ENCODE peak calls at places on chromosomes 7 and 10, in five cellular contexts. C, T, Y, O and A are unnamed samples. For H3K36me3, the result is how much of the 10 kb centered on the place peaks cover.

GRCh38 chr7:94512735-94513564 is 3.3 kb downstream of the CASD1 start:
- DNase-seq in C (no peak), O (no peak), T (no peak), Y (peak), A (no peak)

GRCh38 chr10:113283189-113283588 is 269.7 kb upstream of the HABP2 start:
- DNase-seq in T (peak), C (no peak), O (peak), Y (no peak), A (no peak)

GRCh38 chr7:15967121-15967520 is 280.6 kb upstream of the MEOX2 start:
- DNase-seq in O (no peak), Y (no peak), T (no peak), C (no peak), A (no peak)

GRCh38 chr10:102311025-102311420 is 65.7 kb downstream of the GBF1 start:
- DNase-seq in T (no peak), C (peak), O (no peak), Y (no peak), A (peak)

GRCh38 chr10:51348622-51349021 is 274.3 kb downstream of the PRKG1 start:
- DNase-seq in C (no peak), Y (no peak), T (no peak), O (no peak), A (no peak)

GRCh38 chr7:2567663-2568238 is 9.0 kb downstream of the IQCE start:
- DNase-seq in T (peak), Y (peak), O (no peak), C (peak), A (no peak)

GRCh38 chr7:70498232-70498631 is 633.7 kb upstream of the GALNT17 start:
- DNase-seq in C (no peak), T (no peak), O (no peak), Y (no peak), A (no peak)

GRCh38 chr7:47350425-47350824 is 231.5 kb downstream of the TNS3 start:
- DNase-seq in T (no peak), O (no peak), C (no peak), Y (no peak), A (no peak)

GRCh38 chr10:113336549-113337130 is 216.2 kb upstream of the HABP2 start:
- DNase-seq in T (no peak), O (no peak), C (no peak), Y (no peak), A (no peak)

GRCh38 chr7:72308986-72309385 is 103.2 kb downstream of the CALN1 start:
- DNase-seq in O (no peak), T (no peak), C (no peak), Y (no peak), A (no peak)

GRCh38 chr7:157542669-157543021 is 205.8 kb downstream of the DNAJB6 start:
- DNase-seq in C (no peak), O (no peak), T (no peak), Y (no peak), A (no peak)

GRCh38 chr7:112484671-112485097 is 3.9 kb downstream of the LSMEM1 start:
- DNase-seq in O (no peak), C (peak), T (no peak), Y (no peak), A (peak)

GRCh38 chr7:100220833-100221718 is 1.3 kb downstream of the PVRIG start:
- DNase-seq in O (no peak), Y (no peak), C (no peak), T (no peak), A (no peak)

GRCh38 chr7:47672966-47673365 is 91.1 kb upstream of the TNS3 start:
- DNase-seq in C (no peak), Y (peak), O (no peak), T (no peak), A (no peak)

GRCh38 chr10:46327685-46328084 is 40.9 kb downstream of the ANTXRL start:
- DNase-seq in T (no peak), O (no peak), C (no peak), Y (no peak), A (no peak)

GRCh38 chr10:51035344-51035743 is 38.9 kb upstream of the PRKG1 start:
- DNase-seq in C (no peak), T (peak), Y (no peak), O (no peak), A (no peak)

GRCh38 chr7:5041047-5041446 is 4.6 kb upstream of the RBAK start:
- DNase-seq in O (no peak), T (peak), Y (no peak), C (no peak), A (no peak)

GRCh38 chr7:117659453-117660086 is 179.7 kb downstream of the CFTR start:
- DNase-seq in Y (no peak), T (no peak), C (peak), O (no peak), A (no peak)

GRCh38 chr10:127046975-127047877 is 142.0 kb downstream of the DOCK1 start:
- DNase-seq in O (no peak), C (peak), Y (no peak), T (no peak), A (no peak)

GRCh38 chr7:219581-220150 is 27.3 kb downstream of the FAM20C start:
- DNase-seq in C (no peak), T (no peak), O (no peak), Y (no peak), A (no peak)

GRCh38 chr7:66082083-66082482 is 6.5 kb downstream of the ASL start:
- DNase-seq in C (no peak), T (no peak), Y (no peak), O (no peak), A (no peak)

GRCh38 chr10:86361134-86362128 is 5.2 kb downstream of the GRID1 start:
- DNase-seq in O (no peak), Y (no peak), C (no peak), T (no peak), A (no peak)

GRCh38 chr7:76185187-76185915 is 16.3 kb upstream of the SRRM3 start:
- DNase-seq in T (peak), C (no peak), Y (peak), O (no peak), A (no peak)

GRCh38 chr10:116948530-116948870 is 56.5 kb downstream of the SHTN1 start:
- DNase-seq in O (no peak), T (no peak), C (no peak), Y (no peak), A (no peak)

GRCh38 chr10:8040651-8041050 is 13.8 kb upstream of the GATA3 start:
- DNase-seq in C (no peak), O (no peak), T (no peak), Y (no peak), A (no peak)

GRCh38 chr7:14144538-14144937 is 155.1 kb upstream of the ETV1 start:
- DNase-seq in T (no peak), C (no peak), O (no peak), Y (no peak), A (no peak)

GRCh38 chr7:139651308-139651707 is 126.5 kb downstream of the HIPK2 start:
- DNase-seq in Y (no peak), O (no peak), C (peak), T (no peak), A (peak)

GRCh38 chr7:29622335-29623265 is 59.0 kb downstream of the PRR15 start:
- DNase-seq in C (peak), Y (no peak), O (no peak), T (no peak), A (peak)

GRCh38 chr10:124703778-124704427 is 40.3 kb downstream of the FAM53B start:
- DNase-seq in Y (no peak), O (no peak), T (no peak), C (no peak), A (no peak)

GRCh38 chr7:158407581-158408331 is 179.9 kb downstream of the PTPRN2 start:
- DNase-seq in T (peak), C (no peak), Y (peak), O (no peak), A (peak)

GRCh38 chr10:120597902-120598301 is 140.9 kb downstream of the PLPP4 start:
- DNase-seq in Y (no peak), T (no peak), O (no peak), C (no peak), A (no peak)

GRCh38 chr10:86599729-86600128 is 54.6 kb upstream of the OPN4 start:
- DNase-seq in T (peak), C (no peak), Y (peak), O (no peak), A (no peak)

GRCh38 chr10:101330236-101331225 is 23.4 kb upstream of the BTRC start:
- DNase-seq in O (no peak), Y (no peak), T (no peak), C (peak), A (peak)

DNA sequence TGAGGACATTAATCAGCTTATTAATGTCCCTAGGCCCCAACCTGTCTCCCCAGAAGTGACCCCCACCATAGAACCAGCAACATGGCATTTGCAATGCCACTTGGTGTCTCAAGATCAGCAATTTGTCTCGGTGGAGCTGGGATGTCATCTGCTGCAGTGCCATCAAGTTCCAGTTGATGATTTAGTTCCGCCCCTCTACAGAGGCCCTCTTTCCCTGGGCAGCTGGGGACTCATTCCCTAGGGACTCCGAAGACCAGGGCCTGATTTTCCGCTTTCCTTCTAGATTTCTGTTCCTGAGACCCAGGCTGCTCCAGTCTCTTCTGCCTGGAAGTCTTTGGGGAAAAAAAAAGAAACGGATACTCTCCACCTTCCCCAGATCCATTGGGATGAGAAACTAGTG is 122.5 kb upstream of the NANOS1 start:
- DNase-seq in Y (no peak), C (no peak), T (no peak), O (no peak), A (no peak)
- H3K36me3 ChIP-seq in Y (under half), C (under half), T (under half), O (under half), A (under half)

GRCh38 chr7:20791523-20791879 is 4.8 kb upstream of the SP8 start:
- DNase-seq in C (no peak), O (no peak), T (no peak), Y (no peak), A (no peak)
- H3K4me2 ChIP-seq in C (no peak), O (peak), T (peak), Y (peak), A (no peak)

GRCh38 chr10:1369197-1369596 is 313.0 kb downstream of the WDR37 start:
- DNase-seq in C (no peak), O (no peak), Y (peak), T (peak), A (no peak)

GRCh38 chr10:1369665-1370064 is 313.5 kb downstream of the WDR37 start:
- DNase-seq in C (no peak), O (no peak), T (no peak), Y (no peak), A (no peak)

GRCh38 chr10:1370298-1370697 is 314.1 kb downstream of the WDR37 start:
- DNase-seq in O (no peak), C (no peak), Y (no peak), T (no peak), A (no peak)

GRCh38 chr10:1367938-1368697 is 311.9 kb downstream of the WDR37 start:
- DNase-seq in Y (no peak), T (no peak), O (no peak), C (no peak), A (no peak)

DNA sequence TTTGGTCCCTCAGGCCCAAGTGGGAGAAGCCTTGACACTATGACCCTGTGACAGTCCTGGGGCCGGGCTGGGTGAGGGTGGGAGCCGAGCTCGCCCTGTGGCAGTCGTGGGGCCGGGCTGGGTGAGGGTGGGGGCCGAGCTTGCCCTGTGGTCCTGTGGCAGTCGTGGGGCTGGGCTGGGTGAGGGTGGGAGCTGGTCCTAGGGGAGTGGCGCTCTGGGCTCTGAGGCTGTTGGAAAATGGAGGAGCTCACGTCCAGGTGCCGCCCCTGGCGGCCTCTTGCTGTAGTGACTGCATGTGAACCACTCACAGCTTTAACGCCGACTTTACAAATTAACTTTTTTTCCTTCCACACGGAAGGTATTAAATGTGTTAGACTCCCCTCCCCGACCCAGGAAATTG is 312.6 kb downstream of the WDR37 start:
- DNase-seq in O (peak), C (no peak), T (peak), Y (peak), A (no peak)
- TF ChIP-seq CTCF in O (peak), C (no peak), T (peak), Y (peak), A (peak)

GRCh38 chr10:30029164-30029889 is 30.1 kb downstream of the JCAD start:
- DNase-seq in O (no peak), Y (no peak), C (no peak), T (no peak), A (no peak)
- H3K36me3 ChIP-seq in O (under half), Y (under half), C (half or more), T (under half), A (under half)

DNA sequence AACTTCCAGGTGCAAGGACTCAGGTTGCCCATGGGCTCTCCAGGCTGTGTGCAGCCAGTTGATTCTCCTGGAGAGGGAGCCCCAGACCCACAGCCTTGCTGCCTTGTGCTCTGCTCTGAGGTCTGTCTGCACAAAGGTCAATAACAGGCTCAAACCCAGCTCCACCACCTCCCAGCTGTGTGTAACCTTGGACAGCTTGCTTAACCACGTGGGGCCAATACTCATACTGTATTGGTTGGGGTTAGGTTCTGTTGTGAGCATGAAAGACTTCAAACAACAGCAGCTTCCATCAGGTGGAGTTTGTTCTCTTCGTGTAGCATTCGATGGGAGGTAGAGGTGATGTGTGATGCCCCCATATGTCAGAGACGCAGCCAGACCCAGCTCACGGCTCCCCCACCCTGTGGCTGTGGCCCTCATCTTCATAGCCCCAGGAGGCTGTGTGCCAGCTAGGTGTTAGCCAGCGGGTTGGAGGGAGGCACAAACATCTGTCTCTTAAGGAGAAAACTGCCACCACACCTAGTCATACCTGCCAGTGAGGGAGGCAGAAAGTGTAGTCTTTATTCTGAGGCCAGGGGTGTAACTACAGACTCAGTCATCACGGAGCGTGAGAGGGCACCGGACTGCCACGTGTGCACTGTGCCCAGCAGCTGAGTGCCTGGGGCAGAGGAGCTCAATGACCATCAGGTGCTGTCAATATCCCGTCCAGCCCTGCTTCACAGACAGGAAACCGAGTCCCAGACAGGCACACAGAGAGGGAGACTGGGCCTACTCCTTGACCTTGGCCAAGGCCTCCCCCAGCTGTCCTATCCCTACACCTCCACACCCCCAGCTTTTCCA is 8.0 kb upstream of the POLD2 start:
- DNase-seq in O (peak), C (no peak), T (peak), Y (peak), A (peak)
- H3K4me2 ChIP-seq in O (no peak), C (no peak), T (no peak), Y (no peak), A (no peak)

GRCh38 chr10:61757525-61758397 is 95.0 kb downstream of the CABCOCO1 start:
- DNase-seq in O (no peak), Y (no peak), T (no peak), C (peak), A (peak)
- TF ChIP-seq CTCF in O (no peak), Y (no peak), T (no peak), C (no peak), A (no peak)

GRCh38 chr10:20743142-20743541 is 154.0 kb downstream of the NEBL start:
- DNase-seq in O (no peak), Y (no peak), C (no peak), T (no peak), A (no peak)
- H3K36me3 ChIP-seq in O (under half), Y (under half), C (under half), T (under half), A (under half)

GRCh38 chr7:143287935-143288826 is at the start of gene CASP2:
- DNase-seq in Y (peak), C (peak), T (peak), O (peak), A (peak)

GRCh38 chr7:143288836-143289235 is 685 bp downstream of the CASP2 start:
- DNase-seq in Y (peak), O (no peak), C (peak), T (peak), A (peak)

GRCh38 chr7:143292873-143293272 is 4.7 kb downstream of the CASP2 start:
- DNase-seq in T (no peak), O (no peak), Y (no peak), C (no peak), A (no peak)

GRCh38 chr7:143289421-143289820 is 1.3 kb downstream of the CASP2 start:
- DNase-seq in O (no peak), C (peak), T (no peak), Y (no peak), A (no peak)

DNA sequence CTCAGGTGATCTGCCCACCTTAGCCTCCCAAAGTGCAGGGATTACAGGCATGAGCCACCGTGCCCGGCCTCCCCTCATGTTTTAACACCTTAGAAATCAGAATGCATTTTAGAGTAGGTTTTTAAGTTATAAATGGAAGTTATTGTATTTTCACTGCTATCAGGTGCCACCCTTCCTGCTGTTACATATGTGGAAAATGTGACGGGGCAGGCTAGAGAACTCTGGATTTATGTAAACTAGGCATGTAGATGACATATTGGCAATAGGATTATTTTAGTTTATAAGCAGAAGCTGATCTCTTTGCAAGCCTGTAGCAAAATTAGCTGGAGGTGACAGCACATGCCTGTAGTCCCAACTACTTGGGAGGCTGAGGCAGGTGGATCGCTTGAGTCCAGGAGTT is 2.1 kb downstream of the CASP2 start:
- DNase-seq in O (no peak), C (no peak), T (no peak), Y (no peak), A (no peak)
- H3K4me2 ChIP-seq in O (peak), C (peak), T (peak), Y (peak), A (peak)

GRCh38 chr7:127066974-127067373 is 185.8 kb downstream of the GRM8 start:
- DNase-seq in C (no peak), T (peak), O (no peak), Y (peak), A (no peak)
- TF ChIP-seq CTCF in C (no peak), T (peak), O (no peak), Y (peak), A (peak)